ENCODE peak calls at places on chromosomes 12 and 14, in seven cellular contexts. One of them, this sample, is unnamed.

GRCh38 chr12:46677749-46678148 is 148.0 kb downstream of the SLC38A4 start:
- DNase-seq in ovary: no peak
- DNase-seq in activated CD8-positive, alpha-beta memory T cell treated with anti-CD3 and anti-CD28 coated beads for 4 hours: no peak
- DNase-seq in fibroblast of pulmonary artery: peak
- DNase-seq in activated T-helper 1 cell treated with Interleukin-2 at 50 U/mL for 16 hours: no peak
- DNase-seq in activated T-helper 2 cell treated with anti-CD3 and anti-CD28 coated beads, Interferon-gamma antibody, Interleukin-2, Interleukin-4, amounts not matched to agents 10 μg/mL and 5 μg/mL and 100 μg/mL, durations not matched to agents 14 hours and 24 hours and 36 hours: no peak
- DNase-seq in A172: peak
- DNase-seq in this sample: no peak

GRCh38 chr12:68381476-68381875 is 49.3 kb upstream of the MDM1 start:
- DNase-seq in activated CD8-positive, alpha-beta memory T cell treated with anti-CD3 and anti-CD28 coated beads for 4 hours: no peak
- DNase-seq in A172: no peak
- DNase-seq in activated T-helper 1 cell treated with Interleukin-2 at 50 U/mL for 16 hours: no peak
- DNase-seq in fibroblast of pulmonary artery: no peak
- DNase-seq in ovary: no peak
- DNase-seq in activated T-helper 2 cell treated with anti-CD3 and anti-CD28 coated beads, Interferon-gamma antibody, Interleukin-2, Interleukin-4, amounts not matched to agents 10 μg/mL and 5 μg/mL and 100 μg/mL, durations not matched to agents 14 hours and 24 hours and 36 hours: no peak
- DNase-seq in this sample: no peak

GRCh38 chr12:12266389-12266872 is 413 bp downstream of the LRP6 start:
- DNase-seq in activated CD8-positive, alpha-beta memory T cell treated with anti-CD3 and anti-CD28 coated beads for 4 hours: no peak
- DNase-seq in ovary: no peak
- DNase-seq in activated T-helper 2 cell treated with anti-CD3 and anti-CD28 coated beads, Interferon-gamma antibody, Interleukin-2, Interleukin-4, amounts not matched to agents 10 μg/mL and 5 μg/mL and 100 μg/mL, durations not matched to agents 14 hours and 24 hours and 36 hours: no peak
- DNase-seq in activated T-helper 1 cell treated with Interleukin-2 at 50 U/mL for 16 hours: no peak
- DNase-seq in fibroblast of pulmonary artery: no peak
- DNase-seq in A172: no peak
- DNase-seq in this sample: no peak

GRCh38 chr14:59455411-59455810 is 9.8 kb downstream of the GPR135 start:
- DNase-seq in fibroblast of pulmonary artery: peak
- DNase-seq in A172: peak
- DNase-seq in activated T-helper 1 cell treated with Interleukin-2 at 50 U/mL for 16 hours: no peak
- DNase-seq in ovary: no peak
- DNase-seq in activated T-helper 2 cell treated with anti-CD3 and anti-CD28 coated beads, Interferon-gamma antibody, Interleukin-2, Interleukin-4, amounts not matched to agents 10 μg/mL and 5 μg/mL and 100 μg/mL, durations not matched to agents 14 hours and 24 hours and 36 hours: no peak
- DNase-seq in activated CD8-positive, alpha-beta memory T cell treated with anti-CD3 and anti-CD28 coated beads for 4 hours: no peak
- DNase-seq in this sample: no peak

GRCh38 chr12:67222302-67222701 is 46.9 kb upstream of the CAND1 start:
- DNase-seq in A172: peak
- DNase-seq in fibroblast of pulmonary artery: peak
- DNase-seq in activated CD8-positive, alpha-beta memory T cell treated with anti-CD3 and anti-CD28 coated beads for 4 hours: no peak
- DNase-seq in activated T-helper 2 cell treated with anti-CD3 and anti-CD28 coated beads, Interferon-gamma antibody, Interleukin-2, Interleukin-4, amounts not matched to agents 10 μg/mL and 5 μg/mL and 100 μg/mL, durations not matched to agents 14 hours and 24 hours and 36 hours: no peak
- DNase-seq in ovary: no peak
- DNase-seq in activated T-helper 1 cell treated with Interleukin-2 at 50 U/mL for 16 hours: no peak
- DNase-seq in this sample: no peak

GRCh38 chr12:79514730-79515525 is 175.8 kb downstream of the PAWR start:
- DNase-seq in activated T-helper 1 cell treated with Interleukin-2 at 50 U/mL for 16 hours: no peak
- DNase-seq in activated T-helper 2 cell treated with anti-CD3 and anti-CD28 coated beads, Interferon-gamma antibody, Interleukin-2, Interleukin-4, amounts not matched to agents 10 μg/mL and 5 μg/mL and 100 μg/mL, durations not matched to agents 14 hours and 24 hours and 36 hours: no peak
- DNase-seq in activated CD8-positive, alpha-beta memory T cell treated with anti-CD3 and anti-CD28 coated beads for 4 hours: no peak
- DNase-seq in A172: no peak
- DNase-seq in ovary: no peak
- DNase-seq in fibroblast of pulmonary artery: peak
- DNase-seq in this sample: no peak

GRCh38 chr14:69183735-69184134 is 7.6 kb upstream of the EXD2 start:
- DNase-seq in ovary: no peak
- DNase-seq in activated T-helper 1 cell treated with Interleukin-2 at 50 U/mL for 16 hours: no peak
- DNase-seq in A172: no peak
- DNase-seq in fibroblast of pulmonary artery: peak
- DNase-seq in activated CD8-positive, alpha-beta memory T cell treated with anti-CD3 and anti-CD28 coated beads for 4 hours: no peak
- DNase-seq in activated T-helper 2 cell treated with anti-CD3 and anti-CD28 coated beads, Interferon-gamma antibody, Interleukin-2, Interleukin-4, amounts not matched to agents 10 μg/mL and 5 μg/mL and 100 μg/mL, durations not matched to agents 14 hours and 24 hours and 36 hours: no peak
- DNase-seq in this sample: no peak

GRCh38 chr12:42023733-42024494 is 120.8 kb downstream of the GXYLT1 start:
- DNase-seq in ovary: peak
- DNase-seq in activated T-helper 2 cell treated with anti-CD3 and anti-CD28 coated beads, Interferon-gamma antibody, Interleukin-2, Interleukin-4, amounts not matched to agents 10 μg/mL and 5 μg/mL and 100 μg/mL, durations not matched to agents 14 hours and 24 hours and 36 hours: peak
- DNase-seq in A172: peak
- DNase-seq in activated CD8-positive, alpha-beta memory T cell treated with anti-CD3 and anti-CD28 coated beads for 4 hours: peak
- DNase-seq in activated T-helper 1 cell treated with Interleukin-2 at 50 U/mL for 16 hours: peak
- DNase-seq in fibroblast of pulmonary artery: peak
- DNase-seq in this sample: peak

GRCh38 chr12:43957732-43958131 is 121.9 kb downstream of the TMEM117 start:
- DNase-seq in fibroblast of pulmonary artery: peak
- DNase-seq in ovary: no peak
- DNase-seq in activated T-helper 1 cell treated with Interleukin-2 at 50 U/mL for 16 hours: no peak
- DNase-seq in A172: peak
- DNase-seq in activated T-helper 2 cell treated with anti-CD3 and anti-CD28 coated beads, Interferon-gamma antibody, Interleukin-2, Interleukin-4, amounts not matched to agents 10 μg/mL and 5 μg/mL and 100 μg/mL, durations not matched to agents 14 hours and 24 hours and 36 hours: no peak
- DNase-seq in activated CD8-positive, alpha-beta memory T cell treated with anti-CD3 and anti-CD28 coated beads for 4 hours: no peak
- DNase-seq in this sample: no peak

GRCh38 chr14:60051690-60052324 is 39.9 kb upstream of the PCNX4 start:
- DNase-seq in activated T-helper 1 cell treated with Interleukin-2 at 50 U/mL for 16 hours: no peak
- DNase-seq in ovary: no peak
- DNase-seq in fibroblast of pulmonary artery: peak
- DNase-seq in activated CD8-positive, alpha-beta memory T cell treated with anti-CD3 and anti-CD28 coated beads for 4 hours: no peak
- DNase-seq in activated T-helper 2 cell treated with anti-CD3 and anti-CD28 coated beads, Interferon-gamma antibody, Interleukin-2, Interleukin-4, amounts not matched to agents 10 μg/mL and 5 μg/mL and 100 μg/mL, durations not matched to agents 14 hours and 24 hours and 36 hours: no peak
- DNase-seq in A172: no peak
- DNase-seq in this sample: peak

GRCh38 chr12:29241821-29242591 is 92.9 kb downstream of the FAR2 start:
- DNase-seq in A172: peak
- DNase-seq in ovary: no peak
- DNase-seq in activated CD8-positive, alpha-beta memory T cell treated with anti-CD3 and anti-CD28 coated beads for 4 hours: no peak
- DNase-seq in activated T-helper 1 cell treated with Interleukin-2 at 50 U/mL for 16 hours: no peak
- DNase-seq in fibroblast of pulmonary artery: peak
- DNase-seq in activated T-helper 2 cell treated with anti-CD3 and anti-CD28 coated beads, Interferon-gamma antibody, Interleukin-2, Interleukin-4, amounts not matched to agents 10 μg/mL and 5 μg/mL and 100 μg/mL, durations not matched to agents 14 hours and 24 hours and 36 hours: no peak
- DNase-seq in this sample: peak

GRCh38 chr12:98754095-98754494 is 109.0 kb downstream of the APAF1 start:
- DNase-seq in activated T-helper 2 cell treated with anti-CD3 and anti-CD28 coated beads, Interferon-gamma antibody, Interleukin-2, Interleukin-4, amounts not matched to agents 10 μg/mL and 5 μg/mL and 100 μg/mL, durations not matched to agents 14 hours and 24 hours and 36 hours: peak
- DNase-seq in fibroblast of pulmonary artery: peak
- DNase-seq in activated T-helper 1 cell treated with Interleukin-2 at 50 U/mL for 16 hours: no peak
- DNase-seq in activated CD8-positive, alpha-beta memory T cell treated with anti-CD3 and anti-CD28 coated beads for 4 hours: no peak
- DNase-seq in ovary: no peak
- DNase-seq in A172: peak
- DNase-seq in this sample: no peak